ENCODE peak calls at places on chromosomes 4 and X, in eight cellular contexts. One of them, this sample, is unnamed.

GRCh38 chr4:57832083-57832482 is 721.9 kb upstream of the IGFBP7 start:
- DNase-seq in NCI-H187: no peak
- DNase-seq in amniotic epithelial cell: no peak
- DNase-seq in NCI-H1105: no peak
- DNase-seq in mammary epithelial cell: no peak
- DNase-seq in endothelial cell of umbilical vein: no peak
- DNase-seq in glutamatergic neuron: no peak
- DNase-seq in GM19239: no peak
- DNase-seq in this sample: no peak

GRCh38 chrX:121579016-121579760 is 531.8 kb downstream of the GLUD2 start:
- DNase-seq in GM19239: no peak
- DNase-seq in NCI-H1105: no peak
- DNase-seq in glutamatergic neuron: no peak
- DNase-seq in NCI-H187: no peak
- DNase-seq in amniotic epithelial cell: peak
- DNase-seq in endothelial cell of umbilical vein: peak
- DNase-seq in mammary epithelial cell: peak
- DNase-seq in this sample: no peak

GRCh38 chr4:106681381-106681921 is 312.9 kb upstream of the GIMD1 start:
- DNase-seq in NCI-H187: no peak
- DNase-seq in NCI-H1105: no peak
- DNase-seq in amniotic epithelial cell: no peak
- DNase-seq in glutamatergic neuron: no peak
- DNase-seq in mammary epithelial cell: no peak
- DNase-seq in GM19239: no peak
- DNase-seq in endothelial cell of umbilical vein: no peak
- DNase-seq in this sample: no peak

GRCh38 chr4:2469192-2469984 is 482 bp downstream of the RNF4 start:
- DNase-seq in mammary epithelial cell: peak
- DNase-seq in glutamatergic neuron: peak
- DNase-seq in NCI-H1105: no peak
- DNase-seq in amniotic epithelial cell: peak
- DNase-seq in NCI-H187: no peak
- DNase-seq in GM19239: peak
- DNase-seq in endothelial cell of umbilical vein: no peak
- DNase-seq in this sample: peak

GRCh38 chrX:20352935-20353336 is 86.2 kb upstream of the RPS6KA3 start:
- DNase-seq in amniotic epithelial cell: no peak
- DNase-seq in endothelial cell of umbilical vein: no peak
- DNase-seq in mammary epithelial cell: no peak
- DNase-seq in NCI-H1105: no peak
- DNase-seq in NCI-H187: no peak
- DNase-seq in glutamatergic neuron: no peak
- DNase-seq in GM19239: no peak
- DNase-seq in this sample: no peak

GRCh38 chrX:39815621-39816020 is 282.1 kb downstream of the BCOR start:
- DNase-seq in GM19239: no peak
- DNase-seq in NCI-H187: no peak
- DNase-seq in endothelial cell of umbilical vein: no peak
- DNase-seq in glutamatergic neuron: no peak
- DNase-seq in NCI-H1105: no peak
- DNase-seq in amniotic epithelial cell: peak
- DNase-seq in mammary epithelial cell: no peak
- DNase-seq in this sample: no peak

GRCh38 chrX:44945736-44946135 is 72.7 kb downstream of the KDM6A start:
- DNase-seq in glutamatergic neuron: no peak
- DNase-seq in NCI-H1105: no peak
- DNase-seq in mammary epithelial cell: no peak
- DNase-seq in GM19239: no peak
- DNase-seq in amniotic epithelial cell: no peak
- DNase-seq in endothelial cell of umbilical vein: no peak
- DNase-seq in NCI-H187: no peak
- DNase-seq in this sample: no peak

GRCh38 chr4:30867427-30867826 is 147.3 kb downstream of the PCDH7 start:
- DNase-seq in NCI-H187: no peak
- DNase-seq in amniotic epithelial cell: peak
- DNase-seq in mammary epithelial cell: peak
- DNase-seq in GM19239: no peak
- DNase-seq in NCI-H1105: no peak
- DNase-seq in endothelial cell of umbilical vein: no peak
- DNase-seq in glutamatergic neuron: no peak
- DNase-seq in this sample: no peak

GRCh38 chr4:43903456-43903855 is 545.2 kb downstream of the KCTD8 start:
- DNase-seq in amniotic epithelial cell: no peak
- DNase-seq in NCI-H1105: no peak
- DNase-seq in GM19239: no peak
- DNase-seq in glutamatergic neuron: no peak
- DNase-seq in NCI-H187: no peak
- DNase-seq in endothelial cell of umbilical vein: no peak
- DNase-seq in mammary epithelial cell: no peak
- DNase-seq in this sample: no peak

GRCh38 chrX:57227691-57228090 is 58.8 kb upstream of the FAAH2 start:
- DNase-seq in NCI-H1105: no peak
- DNase-seq in GM19239: no peak
- DNase-seq in mammary epithelial cell: peak
- DNase-seq in glutamatergic neuron: no peak
- DNase-seq in NCI-H187: no peak
- DNase-seq in endothelial cell of umbilical vein: no peak
- DNase-seq in amniotic epithelial cell: no peak
- DNase-seq in this sample: no peak

GRCh38 chrX:95728446-95728845 is 956.2 kb upstream of the DIAPH2 start:
- DNase-seq in amniotic epithelial cell: no peak
- DNase-seq in glutamatergic neuron: no peak
- DNase-seq in endothelial cell of umbilical vein: no peak
- DNase-seq in mammary epithelial cell: no peak
- DNase-seq in NCI-H1105: no peak
- DNase-seq in GM19239: no peak
- DNase-seq in NCI-H187: no peak
- DNase-seq in this sample: no peak

GRCh38 chr4:113645771-113646455 is 115.6 kb downstream of the CAMK2D start:
- DNase-seq in NCI-H1105: no peak
- DNase-seq in NCI-H187: no peak
- DNase-seq in amniotic epithelial cell: peak
- DNase-seq in GM19239: no peak
- DNase-seq in endothelial cell of umbilical vein: peak
- DNase-seq in mammary epithelial cell: peak
- DNase-seq in glutamatergic neuron: no peak
- DNase-seq in this sample: no peak

GRCh38 chrX:150365051-150365952 is 2.2 kb downstream of the MAMLD1 start:
- DNase-seq in NCI-H1105: peak
- DNase-seq in GM19239: no peak
- DNase-seq in endothelial cell of umbilical vein: peak
- DNase-seq in mammary epithelial cell: peak
- DNase-seq in amniotic epithelial cell: peak
- DNase-seq in NCI-H187: peak
- DNase-seq in glutamatergic neuron: peak
- DNase-seq in this sample: peak

GRCh38 chrX:47272013-47272408 is 39.2 kb downstream of the USP11 start:
- DNase-seq in mammary epithelial cell: no peak
- DNase-seq in GM19239: no peak
- DNase-seq in glutamatergic neuron: no peak
- DNase-seq in NCI-H1105: no peak
- DNase-seq in NCI-H187: no peak
- DNase-seq in amniotic epithelial cell: no peak
- DNase-seq in endothelial cell of umbilical vein: no peak
- DNase-seq in this sample: no peak

GRCh38 chrX:39327255-39327654 is 526.0 kb downstream of the MID1IP1 start:
- DNase-seq in GM19239: no peak
- DNase-seq in glutamatergic neuron: no peak
- DNase-seq in endothelial cell of umbilical vein: peak
- DNase-seq in NCI-H187: no peak
- DNase-seq in NCI-H1105: no peak
- DNase-seq in amniotic epithelial cell: no peak
- DNase-seq in mammary epithelial cell: no peak
- DNase-seq in this sample: no peak

GRCh38 chr4:80422727-80423404 is 87.3 kb downstream of the CFAP299 start:
- DNase-seq in NCI-H1105: no peak
- DNase-seq in mammary epithelial cell: no peak
- DNase-seq in amniotic epithelial cell: no peak
- DNase-seq in endothelial cell of umbilical vein: no peak
- DNase-seq in GM19239: no peak
- DNase-seq in glutamatergic neuron: no peak
- DNase-seq in NCI-H187: no peak
- DNase-seq in this sample: no peak

GRCh38 chr4:30716158-30716557 is 4.0 kb upstream of the PCDH7 start:
- DNase-seq in NCI-H187: no peak
- DNase-seq in GM19239: no peak
- DNase-seq in endothelial cell of umbilical vein: peak
- DNase-seq in mammary epithelial cell: peak
- DNase-seq in NCI-H1105: no peak
- DNase-seq in glutamatergic neuron: no peak
- DNase-seq in amniotic epithelial cell: peak
- DNase-seq in this sample: no peak

This sample was measured in KG1.